ENCODE peak calls at places on chromosome 11, in four cellular contexts. V is mucosa of gallbladder; Z is stimulated activated naive B cell treated with anti-CD40 and anti-IgM and Interleukin-4, amounts not matched to agents 10 μg/mL and 1 μg/mL and 100 μg/mL, for 72 hours; G is T-cell. Q is an unnamed sample.

GRCh38 chr11:2314525-2315394 is 12.9 kb downstream of the TSPAN32 start:
- DNase-seq in G (no peak), Z (no peak), V (peak), Q (no peak)

GRCh38 chr11:65204646-65205601 is 23.2 kb downstream of the CAPN1 start:
- DNase-seq in G (peak), Z (no peak), V (no peak), Q (peak)

GRCh38 chr11:27116684-27117083 is 76.1 kb downstream of the BBOX1 start:
- DNase-seq in Z (no peak), V (no peak), G (no peak), Q (no peak)

GRCh38 chr11:31779268-31779879 is 31.7 kb downstream of the PAX6 start:
- DNase-seq in V (no peak), G (no peak), Z (no peak), Q (no peak)

GRCh38 chr11:1052133-1053011 is 15.9 kb upstream of the MUC6 start:
- DNase-seq in V (no peak), G (no peak), Z (no peak), Q (no peak)

GRCh38 chr11:64317325-64317960 is at the start of gene TRMT112:
- DNase-seq in Z (peak), V (peak), G (peak), Q (peak)

GRCh38 chr11:75338516-75339218 is 12.8 kb downstream of the ARRB1 start:
- DNase-seq in Z (no peak), V (no peak), G (no peak), Q (no peak)

GRCh38 chr11:75174348-75174747 is 23.4 kb downstream of the SLCO2B1 start:
- DNase-seq in Z (no peak), G (no peak), V (no peak), Q (no peak)

GRCh38 chr11:78138694-78139421 is 568 bp downstream of the ALG8 start:
- DNase-seq in V (no peak), G (no peak), Z (peak), Q (peak)

GRCh38 chr11:46912526-46913150 is 5.7 kb downstream of the LRP4 start:
- DNase-seq in V (no peak), G (no peak), Z (no peak), Q (no peak)

GRCh38 chr11:12409621-12410005 is 32.2 kb downstream of the PARVA start:
- DNase-seq in V (no peak), Z (no peak), G (no peak), Q (no peak)

GRCh38 chr11:118953265-118953664 is 2.8 kb upstream of the UPK2 start:
- DNase-seq in Z (no peak), G (no peak), V (no peak), Q (no peak)

GRCh38 chr11:34427171-34427805 is 11.4 kb upstream of the CAT start:
- DNase-seq in G (no peak), Z (no peak), V (no peak), Q (no peak)

GRCh38 chr11:2093575-2094353 is 45.4 kb downstream of the IGF2 start:
- DNase-seq in Z (no peak), V (no peak), G (no peak), Q (no peak)

GRCh38 chr11:65279713-65280459 is 18.1 kb downstream of the POLA2 start:
- DNase-seq in Z (no peak), G (no peak), V (no peak), Q (peak)

GRCh38 chr11:126115253-126115540 is 52.5 kb upstream of the CDON start:
- DNase-seq in G (no peak), V (no peak), Z (no peak), Q (no peak)

GRCh38 chr11:79807506-79807905 is 366.7 kb upstream of the TENM4 start:
- DNase-seq in G (no peak), Z (no peak), V (no peak), Q (no peak)

GRCh38 chr11:12494699-12495098 is 117.3 kb downstream of the PARVA start:
- DNase-seq in G (no peak), Z (no peak), V (no peak), Q (no peak)

GRCh38 chr11:10920205-10920604 is 62.4 kb upstream of the ZBED5 start:
- DNase-seq in G (no peak), Z (no peak), V (no peak), Q (no peak)

GRCh38 chr11:111886844-111887243 is 7.5 kb downstream of the CFAP68 start:
- DNase-seq in G (no peak), Z (no peak), V (no peak), Q (no peak)

GRCh38 chr11:12220305-12220704 is 109.9 kb downstream of the MICAL2 start:
- DNase-seq in Z (no peak), G (no peak), V (peak), Q (no peak)

GRCh38 chr11:6405039-6405667 is 13.7 kb downstream of the APBB1 start:
- DNase-seq in V (peak), Z (no peak), G (no peak), Q (no peak)

GRCh38 chr11:32267679-32268187 is 167.6 kb downstream of the WT1 start:
- DNase-seq in Z (no peak), V (no peak), G (no peak), Q (no peak)

Q was measured in T follicular helper cell.